ENCODE peak calls at places on chromosomes 16 and 17, in eight cellular contexts. L is tibial artery, I is uterus, A is nephron progenitor cell, T is prostate gland, Z is fibroblast of lung, C is GM20000, V is AG09319. J is an unnamed sample.

GRCh38 chr17:4072487-4073157 is 70.2 kb downstream of the ZZEF1 start:
- DNase-seq in V (peak), I (no peak), A (no peak), T (peak), L (no peak), C (no peak), Z (peak), J (peak)

GRCh38 chr17:33901085-33901484 is 354.0 kb upstream of the CCL2 start:
- DNase-seq in I (no peak), Z (no peak), C (no peak), T (no peak), A (no peak), V (no peak), L (no peak), J (no peak)

GRCh38 chr16:69888005-69888560 is 63.1 kb upstream of the CLEC18A start:
- DNase-seq in Z (no peak), V (no peak), I (no peak), L (no peak), C (no peak), A (peak), T (no peak), J (no peak)

GRCh38 chr17:39100530-39100929 is 50.9 kb downstream of the PLXDC1 start:
- DNase-seq in L (no peak), I (no peak), Z (no peak), C (no peak), T (no peak), A (no peak), V (no peak), J (no peak)

GRCh38 chr16:27245276-27246231 is 23.0 kb downstream of the NSMCE1 start:
- DNase-seq in Z (peak), T (no peak), A (no peak), L (peak), C (no peak), V (peak), I (peak), J (peak)

GRCh38 chr17:6473128-6473767 is 29.0 kb downstream of the PIMREG start:
- DNase-seq in I (peak), Z (peak), T (peak), L (peak), A (peak), V (peak), C (peak), J (peak)

GRCh38 chr16:85844169-85844481 is 44.6 kb downstream of the COX4I1 start:
- DNase-seq in C (no peak), T (no peak), L (no peak), A (no peak), Z (no peak), I (no peak), V (no peak), J (no peak)

GRCh38 chr16:72876221-72876620 is 171.7 kb downstream of the ZFHX3 start:
- DNase-seq in V (no peak), Z (peak), A (no peak), I (peak), T (no peak), C (peak), L (peak), J (peak)

GRCh38 chr16:65600629-65601028 is 478.8 kb upstream of the CDH11 start:
- DNase-seq in A (no peak), V (no peak), I (no peak), T (no peak), C (no peak), Z (no peak), L (no peak), J (peak)

GRCh38 chr17:17781591-17782424 is 55.0 kb downstream of the SREBF1 start:
- DNase-seq in C (peak), A (peak), T (peak), I (peak), V (peak), L (peak), Z (peak), J (peak)

GRCh38 chr17:78697846-78698343 is 84.2 kb downstream of the CYTH1 start:
- DNase-seq in L (no peak), T (no peak), I (no peak), V (no peak), Z (no peak), A (no peak), C (no peak), J (no peak)

GRCh38 chr17:28145348-28145747 is 102.9 kb downstream of the NLK start:
- DNase-seq in L (no peak), V (no peak), C (no peak), I (no peak), A (no peak), Z (no peak), T (no peak), J (peak)

GRCh38 chr16:83066881-83067280 is 440.1 kb downstream of the CDH13 start:
- DNase-seq in T (no peak), V (no peak), C (no peak), I (no peak), Z (no peak), L (no peak), A (no peak), J (no peak)

GRCh38 chr16:59878999-59879398 is 1144.9 kb upstream of the GOT2 start:
- DNase-seq in T (no peak), C (no peak), V (no peak), A (no peak), L (no peak), Z (no peak), I (no peak), J (no peak)

GRCh38 chr17:30225919-30226553 is 9.5 kb downstream of the SLC6A4 start:
- DNase-seq in L (no peak), T (no peak), A (no peak), V (no peak), Z (no peak), C (no peak), I (no peak), J (no peak)

GRCh38 chr17:32565401-32565800 is 78.6 kb downstream of the CDK5R1 start:
- DNase-seq in L (no peak), T (no peak), C (no peak), I (no peak), Z (no peak), V (no peak), A (no peak), J (no peak)

GRCh38 chr17:1109606-1110523 is 69.9 kb downstream of the ABR start:
- DNase-seq in L (no peak), I (no peak), C (no peak), T (no peak), A (no peak), Z (no peak), V (no peak), J (peak)

GRCh38 chr17:82972836-82973372 is 106.5 kb upstream of the METRNL start:
- DNase-seq in Z (no peak), I (no peak), L (no peak), C (no peak), T (no peak), A (no peak), V (no peak), J (no peak)

GRCh38 chr17:57910462-57910861 is 44.8 kb downstream of the CUEDC1 start:
- DNase-seq in V (no peak), I (no peak), C (no peak), A (no peak), Z (no peak), T (no peak), L (no peak), J (no peak)

GRCh38 chr17:48052956-48053757 is 5.0 kb downstream of the NFE2L1 start:
- DNase-seq in L (peak), Z (peak), V (no peak), T (peak), C (no peak), I (peak), A (peak), J (peak)

GRCh38 chr17:44863254-44863918 is 15.7 kb downstream of the HIGD1B start:
- DNase-seq in V (no peak), T (no peak), A (no peak), Z (no peak), C (no peak), L (no peak), I (no peak), J (no peak)

GRCh38 chr17:57858838-57859237 is 9.0 kb upstream of the MRPS23 start:
- DNase-seq in T (no peak), L (no peak), A (no peak), C (no peak), Z (no peak), I (no peak), V (no peak), J (no peak)

GRCh38 chr17:79779088-79779529 is 1.2 kb downstream of the CBX2 start:
- DNase-seq in T (no peak), L (no peak), V (no peak), I (no peak), Z (no peak), A (peak), C (no peak), J (no peak)

GRCh38 chr16:29877266-29877961 is 14.4 kb upstream of the CDIPT start:
- DNase-seq in Z (peak), L (no peak), V (no peak), T (no peak), A (peak), C (peak), I (no peak), J (no peak)

GRCh38 chr17:81245024-81245664 is 6.0 kb downstream of the NDUFAF8 start:
- DNase-seq in I (no peak), C (peak), Z (no peak), V (no peak), L (no peak), T (no peak), A (peak), J (no peak)

GRCh38 chr17:8975091-8975707 is 9.7 kb upstream of the PIK3R5 start:
- DNase-seq in I (no peak), V (no peak), Z (no peak), T (no peak), A (no peak), C (no peak), L (no peak), J (no peak)

GRCh38 chr16:20906225-20906870 is 5.8 kb downstream of the LYRM1 start:
- DNase-seq in I (peak), C (no peak), A (no peak), V (no peak), L (no peak), Z (peak), T (no peak), J (peak)

GRCh38 chr16:159136-159849 is 6.5 kb upstream of the HBM start:
- DNase-seq in I (no peak), L (no peak), Z (no peak), C (no peak), A (no peak), T (no peak), V (no peak), J (no peak)

GRCh38 chr17:32481193-32481592 is 5.6 kb upstream of the CDK5R1 start:
- DNase-seq in C (no peak), L (no peak), T (no peak), I (no peak), Z (no peak), A (no peak), V (no peak), J (no peak)

GRCh38 chr17:73639322-73639721 is 4.9 kb downstream of the SDK2 start:
- DNase-seq in A (no peak), C (no peak), V (no peak), I (no peak), Z (no peak), T (no peak), L (peak), J (no peak)

GRCh38 chr17:45043813-45044540 is 7.5 kb downstream of the DCAKD start:
- DNase-seq in Z (no peak), T (peak), V (no peak), L (no peak), I (no peak), C (no peak), A (no peak), J (no peak)

GRCh38 chr17:49315551-49315951 is 46.5 kb downstream of the ZNF652 start:
- DNase-seq in T (peak), L (peak), I (peak), C (peak), A (peak), Z (peak), V (peak), J (peak)
- TF ChIP-seq CTCF in T (peak), L (peak), I (peak), C (peak), A (peak), Z (peak), V (peak), J (peak)

GRCh38 chr16:87235810-87236515 is 81.2 kb downstream of the C16orf95 start:
- DNase-seq in A (peak), Z (no peak), L (peak), V (no peak), C (no peak), T (no peak), I (no peak), J (no peak)

GRCh38 chr16:87231911-87232310 is 85.3 kb downstream of the C16orf95 start:
- DNase-seq in Z (no peak), I (no peak), L (no peak), C (no peak), A (no peak), V (no peak), T (no peak), J (no peak)

GRCh38 chr16:87231295-87231694 is 85.9 kb downstream of the C16orf95 start:
- DNase-seq in C (no peak), Z (no peak), A (no peak), T (no peak), V (no peak), L (no peak), I (no peak), J (no peak)

GRCh38 chr16:87234601-87235000 is 82.6 kb downstream of the C16orf95 start:
- DNase-seq in I (no peak), Z (no peak), V (no peak), T (no peak), L (no peak), C (no peak), A (no peak), J (no peak)

DNA sequence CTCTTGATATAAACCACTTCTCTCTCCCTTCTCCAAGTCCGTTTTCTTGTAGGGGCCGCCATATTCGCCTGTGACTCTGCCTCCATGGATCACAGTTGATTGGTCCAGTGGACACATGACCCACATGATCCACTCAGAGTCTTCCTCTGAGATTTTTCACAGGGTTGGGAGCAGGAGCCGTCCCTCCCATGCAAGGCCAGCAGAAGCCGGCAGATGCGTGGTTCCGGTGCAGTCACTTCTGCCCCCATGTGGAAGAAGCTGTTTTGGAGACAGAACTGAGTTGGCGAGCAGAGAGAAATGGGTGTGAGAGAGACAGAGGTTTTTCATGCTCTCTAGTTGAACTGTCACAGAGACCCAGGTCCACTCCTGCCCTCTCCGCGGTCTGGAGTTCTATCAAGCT is 83.3 kb downstream of the C16orf95 start:
- DNase-seq in Z (peak), A (no peak), L (no peak), T (no peak), V (no peak), I (no peak), C (no peak), J (peak)
- TF ChIP-seq CTCF in Z (peak), A (peak), L (no peak), T (no peak), V (peak), I (no peak), C (no peak), J (peak)

GRCh38 chr17:66677201-66677981 is 157.5 kb upstream of the CACNG5 start:
- DNase-seq in C (no peak), V (no peak), A (no peak), T (no peak), I (no peak), L (no peak), Z (peak), J (peak)

GRCh38 chr17:66676421-66676820 is 158.5 kb upstream of the CACNG5 start:
- DNase-seq in A (no peak), Z (no peak), C (no peak), V (no peak), I (no peak), L (no peak), T (peak), J (no peak)

GRCh38 chr17:66678827-66679226 is 156.1 kb upstream of the CACNG5 start:
- DNase-seq in Z (no peak), V (no peak), L (no peak), A (no peak), I (no peak), C (no peak), T (no peak), J (no peak)

GRCh38 chr17:66679631-66680517 is 155.0 kb upstream of the CACNG5 start:
- DNase-seq in A (no peak), I (no peak), T (no peak), V (no peak), L (no peak), C (no peak), Z (no peak), J (no peak)

DNA sequence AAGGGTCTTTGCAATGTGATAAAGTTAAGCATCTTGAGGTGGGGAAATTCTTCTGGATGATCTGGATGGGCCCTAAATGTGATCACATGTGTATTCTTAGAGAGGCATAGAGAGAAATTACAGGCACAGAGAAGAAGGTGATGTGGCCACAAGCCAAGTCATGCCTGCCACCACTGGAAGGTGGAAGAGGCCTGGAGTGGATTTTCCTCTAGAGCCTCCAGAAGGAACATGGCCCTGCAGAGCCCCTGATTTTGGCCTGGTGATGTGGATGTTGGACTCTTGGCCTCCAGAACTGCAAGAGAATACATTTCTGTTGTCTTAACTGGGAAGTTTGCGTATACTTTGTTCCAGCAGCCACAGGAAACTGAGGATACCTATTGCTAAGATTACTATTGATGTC is 156.9 kb upstream of the CACNG5 start:
- DNase-seq in C (no peak), V (no peak), I (no peak), Z (no peak), L (no peak), T (no peak), A (no peak), J (no peak)
- TF ChIP-seq CTCF in C (no peak), V (no peak), I (no peak), Z (no peak), L (no peak), T (no peak), A (no peak), J (no peak)

GRCh38 chr16:54284931-54285413 is 1.6 kb downstream of the IRX3 start:
- DNase-seq in L (peak), A (peak), C (no peak), V (no peak), T (no peak), Z (no peak), I (no peak), J (no peak)

GRCh38 chr16:54286067-54286329 is 589 bp downstream of the IRX3 start:
- DNase-seq in A (no peak), L (no peak), T (no peak), I (no peak), V (no peak), C (no peak), Z (no peak), J (no peak)

GRCh38 chr16:54284319-54284930 is 2.2 kb downstream of the IRX3 start:
- DNase-seq in C (peak), I (no peak), A (peak), V (no peak), Z (no peak), T (peak), L (no peak), J (no peak)

GRCh38 chr16:54286330-54287017 is at the start of gene IRX3:
- DNase-seq in T (peak), A (peak), Z (peak), I (peak), V (peak), L (peak), C (peak), J (peak)

DNA sequence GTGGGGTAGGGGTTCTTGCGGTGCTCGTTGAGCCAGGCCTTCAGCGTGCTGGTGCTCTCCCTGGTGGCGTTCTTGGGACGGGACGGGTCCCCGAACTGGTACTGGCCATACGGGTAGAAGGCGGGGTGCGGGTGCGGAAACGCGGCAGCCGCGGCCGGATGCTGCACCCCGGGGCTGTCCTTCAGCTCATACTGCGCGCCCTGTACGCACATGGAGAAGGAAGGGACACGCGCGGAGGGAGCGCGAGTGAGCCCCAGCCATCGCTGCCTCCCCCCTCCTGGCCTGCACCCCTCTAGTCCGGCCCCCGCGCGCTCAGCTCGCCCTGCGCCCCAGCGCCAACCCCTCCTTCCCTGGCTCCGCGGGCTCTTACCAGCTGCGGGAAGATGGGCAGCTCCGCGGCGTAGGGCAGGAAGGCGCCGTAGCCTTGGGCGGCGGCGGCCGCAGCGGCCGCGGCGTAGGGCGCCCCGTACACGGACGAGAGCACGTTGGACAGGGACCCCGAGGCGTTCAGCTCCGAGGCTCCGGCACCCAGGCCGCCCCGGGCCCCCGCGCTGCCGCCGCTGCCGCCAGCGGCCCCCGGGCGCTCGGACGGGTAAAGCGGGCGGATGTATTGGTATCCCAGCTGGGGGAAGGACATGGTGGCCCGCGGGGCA is 1.0 kb downstream of the IRX3 start:
- DNase-seq in T (peak), V (no peak), C (peak), Z (no peak), L (peak), A (peak), I (no peak), J (peak)
- TF ChIP-seq CTCF in T (no peak), V (no peak), C (no peak), Z (no peak), L (no peak), A (no peak), I (no peak), J (peak)

DNA sequence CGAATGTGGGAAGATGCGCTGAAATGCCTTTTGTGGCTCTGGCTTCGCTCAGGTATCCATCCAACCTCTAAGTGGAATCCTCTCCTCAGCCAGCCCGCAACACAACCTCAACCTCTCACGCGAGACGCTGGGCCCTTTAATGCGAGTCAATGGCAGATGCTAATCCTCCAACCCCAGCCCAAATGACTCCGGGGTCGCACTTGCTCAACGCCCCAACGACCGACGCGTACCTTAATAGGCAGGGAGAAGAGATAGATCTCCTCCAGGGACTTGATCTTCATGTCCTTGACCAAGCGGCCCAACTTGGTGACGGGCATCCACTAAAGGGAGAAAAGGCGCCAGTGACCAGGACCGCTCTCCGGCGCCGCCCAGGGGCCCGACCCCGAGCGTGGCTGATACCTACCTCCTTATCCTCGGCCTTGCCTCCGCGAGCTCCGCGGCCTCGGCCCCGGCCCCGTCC is 550 bp downstream of the RPS2 start:
- DNase-seq in L (no peak), A (no peak), I (no peak), T (no peak), V (no peak), C (no peak), Z (peak), J (no peak)
- TF ChIP-seq CTCF in L (no peak), A (no peak), I (no peak), T (no peak), V (no peak), C (peak), Z (no peak), J (no peak)

GRCh38 chr16:1184156-1184868 is 31.4 kb downstream of the CACNA1H start:
- DNase-seq in I (peak), Z (no peak), L (peak), T (no peak), A (no peak), V (no peak), C (no peak), J (no peak)
- TF ChIP-seq CTCF in I (peak), Z (no peak), L (peak), T (no peak), A (no peak), V (no peak), C (no peak), J (no peak)